ENCODE peak calls at places on chromosome 15, in six cellular contexts. B is K562, E is GM12878, Q is HepG2, W is GM12892, D is H1. M is an unnamed sample.

GRCh38 chr15:66774001-66774814 is 72.2 kb downstream of the SMAD6 start:
- DNase-seq in B (peak; percentile 91), E (no peak), Q (peak; percentile 78), W (peak; percentile 63), D (peak; percentile 95), M (peak; percentile 73)

GRCh38 chr15:57327985-57328471 is 48.3 kb upstream of the CGNL1 start:
- DNase-seq in B (no peak), E (no peak), Q (no peak), W (no peak), D (no peak), M (no peak)

GRCh38 chr15:59284768-59285368 is 78.2 kb downstream of the LDHAL6B start:
- DNase-seq in B (no peak), E (no peak), Q (no peak), W (no peak), D (no peak), M (no peak)

GRCh38 chr15:63082366-63082765 is 39.3 kb upstream of the LACTB start:
- DNase-seq in B (no peak), E (no peak), Q (peak; percentile 36), W (no peak), D (no peak), M (no peak)

GRCh38 chr15:83106994-83107840 is at the start of gene TM6SF1:
- DNase-seq in B (peak; percentile 57), E (no peak), Q (no peak), W (peak; percentile 48), D (peak; percentile 63), M (peak; percentile 52)

GRCh38 chr15:56281145-56281544 is 37.5 kb upstream of the RFX7 start:
- DNase-seq in B (no peak), E (no peak), Q (no peak), W (no peak), D (no peak), M (no peak)

GRCh38 chr15:89776274-89777072 is at the start of gene MESP2:
- DNase-seq in B (peak; percentile 90), E (no peak), Q (peak; percentile 67), W (peak; percentile 75), D (peak; percentile 90), M (peak; percentile 79)

GRCh38 chr15:72078887-72079286 is 39.1 kb downstream of the MYO9A start:
- DNase-seq in B (no peak), E (peak; percentile 80), Q (no peak), W (no peak), D (no peak), M (peak; percentile 13)

GRCh38 chr15:98282656-98283332 is 322.3 kb downstream of the ARRDC4 start:
- DNase-seq in B (no peak), E (no peak), Q (no peak), W (no peak), D (no peak), M (no peak)
- TF ChIP-seq POLR2AphosphoS5 in B (no peak), E (no peak), Q (no peak), W (no peak), D (no peak), M (no peak)

GRCh38 chr15:69314174-69314573 is 15.5 kb downstream of the PAQR5 start:
- DNase-seq in B (no peak), E (no peak), Q (no peak), W (no peak), D (no peak), M (no peak)
- TF ChIP-seq POLR2A in B (no peak), E (no peak), Q (no peak), W (no peak), D (no peak), M (no peak)

GRCh38 chr15:80856809-80857377 is 77.7 kb downstream of the CEMIP start:
- DNase-seq in B (no peak), E (no peak), Q (peak; percentile 97), W (no peak), D (no peak), M (no peak)
- TF ChIP-seq TAF1 in B (no peak), E (no peak), Q (no peak), W (no peak), D (no peak), M (no peak)

DNA sequence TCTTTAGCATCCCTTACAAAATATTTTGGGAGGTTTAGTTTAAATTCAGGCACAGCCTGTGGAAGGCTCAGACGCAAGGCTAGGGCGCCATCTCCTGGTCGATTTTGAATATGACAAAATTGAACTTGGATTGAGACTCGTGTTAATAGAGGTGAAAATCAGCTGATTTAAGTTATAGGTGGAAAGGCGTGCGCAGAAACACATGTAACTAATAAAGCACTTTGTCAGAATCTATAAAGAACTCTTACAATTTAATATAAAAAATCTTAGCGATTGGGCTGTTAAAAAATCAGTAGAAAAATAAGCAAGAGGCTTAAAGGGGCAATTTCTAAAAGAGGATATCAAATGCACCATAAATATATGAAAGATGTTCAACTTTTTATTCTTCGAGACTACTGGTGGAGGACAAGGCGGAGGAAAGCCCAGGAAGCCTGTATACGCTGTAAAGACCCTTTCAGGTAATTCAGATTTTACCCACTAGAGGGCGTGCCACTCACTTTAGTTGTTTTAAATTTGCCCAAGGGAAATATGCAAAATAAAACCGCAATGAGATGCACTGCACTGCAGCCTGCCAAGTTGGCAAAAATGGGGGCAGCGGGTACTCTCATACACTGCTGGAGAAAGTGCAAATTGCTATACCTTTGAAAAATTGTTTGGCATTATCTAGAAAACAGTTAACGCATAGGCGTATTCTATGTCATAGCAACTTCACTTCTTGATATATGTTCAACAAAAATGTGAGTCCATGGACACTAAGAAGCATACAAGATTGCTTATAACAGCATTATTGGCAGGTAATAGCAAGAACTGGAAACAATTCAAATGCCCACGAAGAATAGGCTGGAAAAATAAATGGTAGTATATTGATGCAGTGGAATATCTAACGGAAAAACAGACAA is 64.7 kb downstream of the SLC30A4 start:
- DNase-seq in B (peak; percentile 80), E (peak; percentile 69), Q (peak; percentile 77), W (no peak), D (peak; percentile 84), M (no peak)
- TF ChIP-seq POLR2AphosphoS5 in B (no peak), E (no peak), Q (no peak), W (no peak), D (no peak), M (no peak)

GRCh38 chr15:48330855-48331795 is at the start of gene DUT:
- DNase-seq in B (peak; percentile 60), E (peak; percentile 39), Q (peak; percentile 40), W (peak; percentile 59), D (peak; percentile 84), M (peak; percentile 58)
- TF ChIP-seq POLR2A in B (peak; percentile 86), E (peak; percentile 94), Q (peak; percentile 91), W (peak; percentile 85), D (no peak), M (peak; percentile 84)

GRCh38 chr15:99628374-99629001 is 62.7 kb downstream of the MEF2A start:
- DNase-seq in B (no peak), E (no peak), Q (peak; percentile 65), W (no peak), D (no peak), M (no peak)
- TF ChIP-seq TAF1 in B (no peak), E (no peak), Q (no peak), W (no peak), D (no peak), M (no peak)